ENCODE peak calls at places on chromosomes 1 and 21, in six cellular contexts. U is endothelial cell of umbilical vein, A is K562, B is GM12878, J is A549, Z is HepG2. P is an unnamed sample.
A peak's percentile ranks its signal among the peaks of the same experiment; 100 is the strongest.

GRCh38 chr1:224534731-224535130 is 81.4 kb upstream of the CNIH3 start:
- DNase-seq in U (no peak), A (no peak), B (no peak), J (no peak), Z (no peak), P (no peak)

GRCh38 chr1:230157409-230158390 is 90.7 kb downstream of the GALNT2 start:
- DNase-seq in U (no peak), A (no peak), B (no peak), J (no peak), Z (peak; percentile 88), P (no peak)

GRCh38 chr1:16041200-16041599 is 2.4 kb upstream of the CLCNKB start:
- DNase-seq in U (no peak), A (no peak), B (no peak), J (no peak), Z (no peak), P (no peak)

GRCh38 chr1:52856026-52856425 is 13.5 kb downstream of the ZYG11A start:
- DNase-seq in U (no peak), A (no peak), B (no peak), J (no peak), Z (no peak), P (no peak)

GRCh38 chr1:16420719-16421118 is 16.5 kb downstream of the SPATA21 start:
- DNase-seq in U (no peak), A (no peak), B (peak; percentile 84), J (no peak), Z (no peak), P (peak; percentile 26)

GRCh38 chr1:230303822-230304221 is 122.3 kb downstream of the PGBD5 start:
- DNase-seq in U (peak; percentile 59), A (no peak), B (no peak), J (no peak), Z (no peak), P (peak; percentile 19)

GRCh38 chr1:153968000-153968363 is 280 bp downstream of the CREB3L4 start:
- DNase-seq in U (no peak), A (no peak), B (no peak), J (no peak), Z (no peak), P (no peak)

GRCh38 chr1:227894306-227894721 is 53.4 kb downstream of the WNT9A start:
- DNase-seq in U (no peak), A (no peak), B (no peak), J (no peak), Z (no peak), P (no peak)

GRCh38 chr21:35683620-35684019 is 376.7 kb downstream of the SETD4 start:
- DNase-seq in U (no peak), A (no peak), B (no peak), J (no peak), Z (no peak), P (no peak)

GRCh38 chr1:181588631-181589030 is 105.3 kb downstream of the CACNA1E start:
- DNase-seq in U (no peak), A (no peak), B (no peak), J (no peak), Z (no peak), P (no peak)

GRCh38 chr1:102531031-102531430 is 534.3 kb upstream of the OLFM3 start:
- DNase-seq in U (no peak), A (no peak), B (no peak), J (no peak), Z (no peak), P (no peak)

GRCh38 chr1:161844696-161845095 is 78.6 kb downstream of the ATF6 start:
- DNase-seq in U (no peak), A (no peak), B (no peak), J (no peak), Z (no peak), P (no peak)

GRCh38 chr1:154609398-154610380 is 1.7 kb upstream of the ADAR start:
- DNase-seq in U (no peak), A (no peak), B (no peak), J (no peak), Z (no peak), P (peak; percentile 34)

GRCh38 chr1:27863552-27863943 is 8.8 kb upstream of the THEMIS2 start:
- DNase-seq in U (no peak), A (no peak), B (no peak), J (no peak), Z (no peak), P (peak; percentile 57)
- H3K4me3 ChIP-seq in U (no peak overlapping the region), A (no peak overlapping the region), B (peak overlapping the region; percentile 22), J (no peak overlapping the region), Z (no peak overlapping the region), P (no peak overlapping the region)

GRCh38 chr1:77954521-77954920 is 24.4 kb downstream of the FUBP1 start:
- DNase-seq in U (no peak), A (no peak), B (no peak), J (no peak), Z (no peak), P (no peak)
- TF ChIP-seq MYC in U (no peak), A (no peak), B (no peak), J (no peak), Z (no peak), P (no peak)

DNA sequence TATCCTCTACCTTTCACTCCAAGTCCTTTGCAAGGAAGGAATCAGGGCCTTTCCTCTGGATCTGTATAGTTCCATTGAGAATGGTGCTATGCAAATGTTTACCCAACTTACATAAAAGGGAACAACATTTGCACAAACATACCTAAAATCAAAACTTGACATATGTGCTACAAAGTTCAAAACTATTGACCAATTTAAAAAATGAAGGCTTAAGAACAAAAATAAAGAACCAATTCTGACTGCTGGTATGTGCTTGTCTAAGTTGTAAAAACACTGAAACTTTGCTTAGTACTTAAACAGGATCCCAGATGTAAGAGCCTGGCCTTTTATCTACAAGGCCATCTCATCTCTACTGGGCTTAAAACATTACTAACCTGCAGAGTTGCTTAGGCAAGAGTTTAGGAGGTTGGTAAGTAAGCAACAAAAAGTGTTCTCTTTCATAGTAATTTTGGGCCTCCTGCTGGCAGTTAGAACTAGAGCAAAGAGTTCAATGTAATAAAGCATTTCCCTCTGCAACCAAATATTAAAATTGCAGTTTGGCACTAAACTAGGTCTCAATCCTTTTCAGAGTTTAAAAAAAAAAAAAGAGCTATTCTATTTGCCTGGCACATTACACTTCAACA is 2.0 kb downstream of the SCMH1 start:
- DNase-seq in U (peak; percentile 65), A (no peak), B (no peak), J (peak; percentile 10), Z (peak; percentile 99), P (peak; percentile 66)
- TF ChIP-seq CTCF in U (peak; percentile 14), A (peak; percentile 17), B (peak; percentile 28), J (peak; percentile 43), Z (peak; percentile 66), P (no peak)

GRCh38 chr21:38820471-38821239 is 14.9 kb downstream of the ETS2 start:
- DNase-seq in U (no peak), A (no peak), B (no peak), J (no peak), Z (no peak), P (peak; percentile 53)

GRCh38 chr21:38818336-38818723 is 12.6 kb downstream of the ETS2 start:
- DNase-seq in U (no peak), A (no peak), B (no peak), J (no peak), Z (no peak), P (no peak)

GRCh38 chr21:38819051-38819718 is 13.5 kb downstream of the ETS2 start:
- DNase-seq in U (no peak), A (no peak), B (no peak), J (no peak), Z (no peak), P (no peak)

GRCh38 chr21:38821248-38821647 is 15.5 kb downstream of the ETS2 start:
- DNase-seq in U (no peak), A (no peak), B (no peak), J (no peak), Z (no peak), P (no peak)

DNA sequence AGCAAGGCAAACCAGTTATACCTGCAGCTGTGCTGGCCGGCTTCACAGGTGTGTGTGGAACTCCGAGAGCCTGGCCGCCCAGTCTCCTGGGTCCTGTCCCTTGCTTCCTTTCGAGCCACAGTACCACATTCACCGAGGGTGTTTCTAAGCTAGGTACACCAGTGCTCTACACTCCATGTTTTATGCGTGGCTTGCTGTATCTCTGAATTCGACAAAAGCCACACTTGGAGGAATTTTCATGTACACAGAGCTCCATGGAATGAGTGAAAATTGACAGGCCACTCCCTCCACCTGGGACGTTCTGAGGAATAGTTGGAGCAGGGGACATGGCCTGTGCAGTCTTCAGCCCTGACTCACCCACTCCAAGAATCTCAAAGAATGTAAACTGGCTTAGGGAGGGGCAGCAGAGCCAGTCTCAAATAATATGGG is 14.0 kb downstream of the ETS2 start:
- DNase-seq in U (no peak), A (no peak), B (no peak), J (no peak), Z (no peak), P (no peak)
- H3K4me3 ChIP-seq in U (no peak overlapping the region), A (no peak overlapping the region), B (no peak overlapping the region), J (no peak overlapping the region), Z (no peak overlapping the region), P (no peak overlapping the region)

GRCh38 chr1:199759268-199759724 is 268.2 kb upstream of the NR5A2 start:
- DNase-seq in U (peak; percentile 26), A (no peak), B (no peak), J (peak; percentile 46), Z (no peak), P (no peak)

GRCh38 chr1:199753513-199753912 is 274.0 kb upstream of the NR5A2 start:
- DNase-seq in U (no peak), A (no peak), B (no peak), J (no peak), Z (no peak), P (no peak)

GRCh38 chr1:199762567-199762966 is 264.9 kb upstream of the NR5A2 start:
- DNase-seq in U (no peak), A (no peak), B (no peak), J (no peak), Z (no peak), P (no peak)

GRCh38 chr1:199758626-199759255 is 268.8 kb upstream of the NR5A2 start:
- DNase-seq in U (no peak), A (no peak), B (no peak), J (peak; percentile 18), Z (no peak), P (no peak)
- TF ChIP-seq MYC in U (no peak), A (no peak), B (no peak), J (no peak), Z (no peak), P (no peak)

GRCh38 chr1:111467805-111468716 is 5.7 kb upstream of the C1orf162 start:
- DNase-seq in U (no peak), A (peak; percentile 46), B (no peak), J (no peak), Z (no peak), P (no peak)
- TF ChIP-seq CTCF in U (no peak), A (peak; percentile 14), B (no peak), J (no peak), Z (no peak), P (peak; percentile 3)